ENCODE peak calls at places on chromosomes 4 and X, in ten cellular contexts. U is GM20000, L is DND-41, I is HCEC 1CT, Q is AG04450, A is amniotic stem cell, Y is Kasumi-1, S is NB4, N is dermis microvascular lymphatic vessel endothelial cell, W is small intestine. V is an unnamed sample.

GRCh38 chr4:67746797-67747495 is 7.2 kb downstream of the GNRHR start:
- DNase-seq in U (peak; percentile 14), L (no peak), I (peak; percentile 21), Q (no peak), A (peak; percentile 17), Y (peak; percentile 88), S (peak; percentile 48), N (peak; percentile 39), W (peak; percentile 19), V (peak; percentile 8)

GRCh38 chr4:24978291-24979072 is 52.3 kb downstream of the LGI2 start:
- DNase-seq in U (no peak), L (no peak), I (no peak), Q (no peak), A (no peak), Y (peak; percentile 64), S (peak; percentile 53), N (peak; percentile 24), W (no peak), V (no peak)

GRCh38 chr4:98801259-98801725 is 127.6 kb downstream of the EIF4E start:
- DNase-seq in U (no peak), L (no peak), I (no peak), Q (no peak), A (no peak), Y (no peak), S (no peak), N (no peak), W (peak; percentile 21), V (no peak)

GRCh38 chrX:154123241-154124219 is 20.5 kb upstream of the OPN1LW start:
- DNase-seq in U (peak; percentile 34), L (no peak), I (no peak), Q (no peak), A (no peak), Y (peak; percentile 4), S (peak; percentile 69), N (peak; percentile 65), W (peak; percentile 39), V (no peak)

GRCh38 chrX:10221651-10222050 is 64.9 kb downstream of the CLCN4 start:
- DNase-seq in U (no peak), L (no peak), I (no peak), Q (no peak), A (no peak), Y (no peak), S (no peak), N (no peak), W (no peak), V (no peak)

GRCh38 chrX:71615954-71616353 is 2.4 kb downstream of the CXCR3 start:
- DNase-seq in U (no peak), L (no peak), I (no peak), Q (no peak), A (no peak), Y (no peak), S (no peak), N (no peak), W (no peak), V (no peak)

GRCh38 chr4:41122775-41123174 is 91.6 kb downstream of the APBB2 start:
- DNase-seq in U (no peak), L (no peak), I (no peak), Q (no peak), A (no peak), Y (no peak), S (no peak), N (no peak), W (no peak), V (no peak)

GRCh38 chr4:70559216-70559830 is 32.7 kb upstream of the AMBN start:
- DNase-seq in U (peak; percentile 56), L (peak; percentile 52), I (peak; percentile 16), Q (no peak), A (peak; percentile 52), Y (peak; percentile 73), S (peak; percentile 51), N (peak; percentile 38), W (peak; percentile 69), V (peak; percentile 46)

GRCh38 chr4:7193040-7193958 is 961 bp downstream of the SORCS2 start:
- DNase-seq in U (no peak), L (no peak), I (no peak), Q (no peak), A (no peak), Y (no peak), S (no peak), N (no peak), W (no peak), V (no peak)

V was measured in hepatic stellate cell.